ENCODE peak calls at places on chromosomes 11 and 22, in seven cellular contexts. G is cardiac fibroblast; L is fibroblast of lung; K is CD4-positive, alpha-beta T cell; C is nephron progenitor cell; U is GM23338; F is IMR-90. S is an unnamed sample.

GRCh38 chr11:5736396-5736795 is at the start of gene OR56B1:
- DNase-seq in G (peak), L (no peak), K (no peak), C (no peak), U (no peak), F (no peak), S (no peak)

GRCh38 chr11:17541330-17541885 is 2.8 kb downstream of the USH1C start:
- DNase-seq in G (no peak), L (no peak), K (no peak), C (no peak), U (no peak), F (no peak), S (no peak)

GRCh38 chr11:110026823-110027626 is 66.2 kb upstream of the ZC3H12C start:
- DNase-seq in G (no peak), L (no peak), K (no peak), C (no peak), U (no peak), F (peak), S (no peak)

GRCh38 chr11:77959434-77959833 is 35.0 kb downstream of the INTS4 start:
- DNase-seq in G (peak), L (peak), K (no peak), C (no peak), U (no peak), F (peak), S (no peak)

GRCh38 chr11:84022221-84022620 is 736.1 kb upstream of the CCDC90B start:
- DNase-seq in G (peak), L (peak), K (no peak), C (no peak), U (peak), F (no peak), S (no peak)

GRCh38 chr11:46686886-46687810 is 13.3 kb downstream of the ARHGAP1 start:
- DNase-seq in G (peak), L (peak), K (no peak), C (no peak), U (no peak), F (peak), S (peak)

GRCh38 chr22:34395370-34395769 is 475.1 kb upstream of the LARGE1 start:
- DNase-seq in G (no peak), L (no peak), K (no peak), C (no peak), U (peak), F (no peak), S (no peak)

GRCh38 chr11:31805037-31805628 is 6.0 kb downstream of the PAX6 start:
- DNase-seq in G (no peak), L (no peak), K (no peak), C (peak), U (peak), F (no peak), S (no peak)

GRCh38 chr11:120098503-120099054 is 39.3 kb downstream of the TRIM29 start:
- DNase-seq in G (no peak), L (no peak), K (no peak), C (no peak), U (no peak), F (no peak), S (no peak)

GRCh38 chr11:117941163-117941707 is 12.0 kb upstream of the TMPRSS13 start:
- DNase-seq in G (no peak), L (no peak), K (no peak), C (no peak), U (no peak), F (no peak), S (no peak)

GRCh38 chr11:67022341-67022933 is 497 bp upstream of the SYT12 start:
- DNase-seq in G (peak), L (peak), K (no peak), C (no peak), U (no peak), F (peak), S (no peak)

GRCh38 chr11:38491986-38492385 is 1894.0 kb upstream of the RAG2 start:
- DNase-seq in G (no peak), L (no peak), K (no peak), C (no peak), U (no peak), F (no peak), S (no peak)

GRCh38 chr11:130560000-130560852 is 111.8 kb downstream of the ADAMTS15 start:
- DNase-seq in G (no peak), L (no peak), K (no peak), C (no peak), U (no peak), F (no peak), S (no peak)

GRCh38 chr22:32531955-32532818 is 57.6 kb downstream of the FBXO7 start:
- DNase-seq in G (peak), L (peak), K (no peak), C (peak), U (peak), F (peak), S (peak)

DNA sequence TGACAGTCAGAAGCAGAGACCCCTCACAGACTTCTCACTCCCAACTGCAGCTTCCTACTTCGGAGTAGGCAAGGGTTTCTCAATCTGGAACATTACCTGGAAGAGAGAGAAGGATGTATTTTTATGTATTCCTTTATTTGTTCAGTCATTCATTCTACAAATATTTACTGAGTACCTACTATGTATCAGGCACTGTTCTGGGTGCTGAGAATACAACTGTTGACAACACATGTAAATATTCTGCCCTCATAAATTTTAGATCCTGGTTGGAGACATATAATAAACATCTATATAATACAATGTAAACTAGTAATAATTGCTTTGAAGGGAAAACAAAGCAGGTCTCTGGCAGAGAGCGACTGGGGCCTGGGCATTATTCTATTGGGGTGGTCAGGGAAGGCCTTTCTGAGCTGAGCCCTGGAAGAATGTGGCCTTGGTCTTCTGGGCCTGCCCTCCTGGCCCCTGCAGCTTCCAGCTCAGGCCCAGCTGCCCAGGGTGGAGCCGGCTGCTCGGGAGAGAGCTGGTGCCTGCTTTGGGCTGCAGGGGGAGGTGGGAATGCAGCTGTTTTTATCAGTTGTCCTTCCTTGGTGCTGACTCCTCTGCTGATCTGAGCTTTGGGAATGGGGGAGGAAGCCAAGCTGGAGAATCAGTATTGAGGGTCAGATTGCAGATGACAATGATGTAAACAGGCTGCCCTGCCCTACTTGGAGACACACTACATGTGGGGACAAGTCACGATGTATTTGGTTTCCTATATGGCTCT is 46.8 kb downstream of the PKNOX2 start:
- DNase-seq in G (no peak), L (peak), K (no peak), C (peak), U (peak), F (peak), S (no peak)
- TF ChIP-seq CTCF in G (no peak), L (no peak), K (no peak), C (no peak), U (no peak), F (no peak), S (no peak)

GRCh38 chr11:9265211-9266131 is at the start of gene DENND5A:
- DNase-seq in G (peak), L (peak), K (peak), C (peak), U (peak), F (peak), S (peak)
- TF ChIP-seq CTCF in G (no peak), L (no peak), K (no peak), C (no peak), U (no peak), F (no peak), S (no peak)

GRCh38 chr11:74847895-74848294 is 99.2 kb downstream of the RNF169 start:
- DNase-seq in G (no peak), L (no peak), K (no peak), C (no peak), U (no peak), F (no peak), S (no peak)

GRCh38 chr11:74844865-74845264 is 96.2 kb downstream of the RNF169 start:
- DNase-seq in G (no peak), L (no peak), K (no peak), C (no peak), U (no peak), F (no peak), S (no peak)

GRCh38 chr11:74844072-74844471 is 95.4 kb downstream of the RNF169 start:
- DNase-seq in G (no peak), L (no peak), K (no peak), C (no peak), U (no peak), F (no peak), S (no peak)

GRCh38 chr11:74845978-74846517 is 97.4 kb downstream of the RNF169 start:
- DNase-seq in G (no peak), L (no peak), K (no peak), C (no peak), U (no peak), F (no peak), S (no peak)

GRCh38 chr11:74846770-74847169 is 98.1 kb downstream of the RNF169 start:
- DNase-seq in G (peak), L (peak), K (no peak), C (no peak), U (no peak), F (no peak), S (no peak)
- TF ChIP-seq CTCF in G (peak), L (peak), K (no peak), C (no peak), U (no peak), F (peak), S (no peak)

GRCh38 chr11:116078101-116078561 is 573.9 kb upstream of the CADM1 start:
- DNase-seq in G (no peak), L (peak), K (no peak), C (peak), U (peak), F (peak), S (no peak)
- TF ChIP-seq CTCF in G (no peak), L (peak), K (no peak), C (peak), U (peak), F (peak), S (no peak)

GRCh38 chr11:63829823-63830489 is 9.0 kb upstream of the MARK2 start:
- DNase-seq in G (peak), L (peak), K (no peak), C (peak), U (peak), F (peak), S (no peak)
- TF ChIP-seq CTCF in G (peak), L (peak), K (no peak), C (no peak), U (peak), F (peak), S (peak)

GRCh38 chr22:19146215-19146968 is 1.9 kb upstream of the ESS2 start:
- DNase-seq in G (no peak), L (no peak), K (no peak), C (no peak), U (no peak), F (no peak), S (no peak)
- TF ChIP-seq CTCF in G (no peak), L (no peak), K (no peak), C (no peak), U (peak), F (no peak), S (no peak)

GRCh38 chr11:844693-845644 is 2.3 kb downstream of the TSPAN4 start:
- DNase-seq in G (peak), L (peak), K (no peak), C (peak), U (peak), F (peak), S (peak)
- TF ChIP-seq CTCF in G (no peak), L (no peak), K (no peak), C (no peak), U (no peak), F (no peak), S (no peak)

S was measured in AG09319.